ENCODE peak calls at places on chromosomes 3 and 15, in six cellular contexts. A is T-cell, M is EL, C is WTC11, B is NCI-H2171, O is HS-5. Z is an unnamed sample.

GRCh38 chr15:76062282-76062681 is 2.5 kb downstream of the TMEM266 start:
- DNase-seq in B (no peak), C (no peak), O (no peak), M (no peak), A (no peak), Z (no peak)

GRCh38 chr15:39279331-39279730 is 301.5 kb upstream of the THBS1 start:
- DNase-seq in M (peak), O (no peak), A (no peak), B (no peak), C (no peak), Z (no peak)

GRCh38 chr3:56042326-56042951 is 425.8 kb downstream of the ERC2 start:
- DNase-seq in A (no peak), M (peak), C (no peak), O (no peak), B (peak), Z (peak)

GRCh38 chr15:100806157-100806556 is 73.5 kb upstream of the ALDH1A3 start:
- DNase-seq in B (no peak), M (no peak), A (no peak), C (no peak), O (no peak), Z (no peak)

GRCh38 chr3:128764863-128765262 is 38.9 kb downstream of the RAB7A start:
- DNase-seq in M (no peak), A (no peak), C (no peak), B (no peak), O (no peak), Z (no peak)

GRCh38 chr3:25897019-25897418 is 107.1 kb downstream of the OXSM start:
- DNase-seq in M (peak), C (peak), O (no peak), B (no peak), A (no peak), Z (peak)

GRCh38 chr3:9151240-9151639 is 98.2 kb downstream of the SRGAP3 start:
- DNase-seq in O (no peak), B (no peak), A (no peak), C (no peak), M (peak), Z (no peak)

GRCh38 chr3:64303401-64303800 is 78.1 kb upstream of the PRICKLE2 start:
- DNase-seq in C (no peak), B (no peak), A (no peak), O (no peak), M (no peak), Z (no peak)

GRCh38 chr15:25989327-25989726 is 126.2 kb upstream of the ATP10A start:
- DNase-seq in C (peak), A (no peak), B (no peak), O (no peak), M (no peak), Z (no peak)

GRCh38 chr15:99279290-99279689 is 28.0 kb downstream of the LRRC28 start:
- DNase-seq in A (no peak), B (no peak), C (no peak), O (no peak), M (no peak), Z (no peak)

GRCh38 chr3:153740109-153740508 is 381.1 kb upstream of the ARHGEF26 start:
- DNase-seq in O (no peak), M (no peak), A (no peak), C (no peak), B (no peak), Z (no peak)

GRCh38 chr15:83339396-83339795 is 54.9 kb upstream of the BNC1 start:
- DNase-seq in O (no peak), A (no peak), M (no peak), B (no peak), C (no peak), Z (no peak)

GRCh38 chr3:113051827-113052226 is 61.0 kb downstream of the GTPBP8 start:
- DNase-seq in B (no peak), O (no peak), M (no peak), A (no peak), C (no peak), Z (no peak)

GRCh38 chr3:188868803-188869202 is 303.0 kb upstream of the TPRG1 start:
- DNase-seq in O (no peak), M (no peak), A (no peak), C (no peak), B (no peak), Z (no peak)

Z was measured in HepG2.